ENCODE peak calls at places on chromosomes 5 and 9, in seven cellular contexts. One of them, this sample, is unnamed.
A peak's percentile ranks its signal among the peaks of the same experiment; 100 is the strongest.

GRCh38 chr9:18437315-18438200 is 36.4 kb upstream of the ADAMTSL1 start:
- DNase-seq in heart right ventricle: peak; percentile 47
- DNase-seq in CD4-positive, CD25-positive, alpha-beta regulatory T cell: no peak
- DNase-seq in Peyer's patch: no peak
- DNase-seq in left ventricle myocardium inferior: peak; percentile 48
- DNase-seq in adrenal gland: peak; percentile 78
- DNase-seq in H1: no peak
- DNase-seq in this sample: peak; percentile 95

GRCh38 chr5:97998946-97999345 is 774.5 kb upstream of the RGMB start:
- DNase-seq in CD4-positive, CD25-positive, alpha-beta regulatory T cell: no peak
- DNase-seq in Peyer's patch: no peak
- DNase-seq in left ventricle myocardium inferior: no peak
- DNase-seq in adrenal gland: no peak
- DNase-seq in heart right ventricle: no peak
- DNase-seq in H1: no peak
- DNase-seq in this sample: no peak

GRCh38 chr5:6721442-6721841 is 8.2 kb downstream of the TENT4A start:
- DNase-seq in adrenal gland: no peak
- DNase-seq in Peyer's patch: no peak
- DNase-seq in left ventricle myocardium inferior: peak; percentile 27
- DNase-seq in heart right ventricle: no peak
- DNase-seq in CD4-positive, CD25-positive, alpha-beta regulatory T cell: no peak
- DNase-seq in H1: no peak
- DNase-seq in this sample: peak; percentile 39

GRCh38 chr9:136328622-136329041 is 1.3 kb downstream of the GPSM1 start:
- DNase-seq in CD4-positive, CD25-positive, alpha-beta regulatory T cell: no peak
- DNase-seq in adrenal gland: no peak
- DNase-seq in left ventricle myocardium inferior: no peak
- DNase-seq in heart right ventricle: no peak
- DNase-seq in H1: no peak
- DNase-seq in Peyer's patch: no peak
- DNase-seq in this sample: peak; percentile 32

GRCh38 chr5:57209316-57210040 is 35.6 kb downstream of the GPBP1 start:
- DNase-seq in CD4-positive, CD25-positive, alpha-beta regulatory T cell: no peak
- DNase-seq in H1: peak; percentile 19
- DNase-seq in Peyer's patch: no peak
- DNase-seq in heart right ventricle: no peak
- DNase-seq in adrenal gland: no peak
- DNase-seq in left ventricle myocardium inferior: no peak
- DNase-seq in this sample: no peak

GRCh38 chr5:134594336-134594735 is 38.3 kb downstream of the SAR1B start:
- DNase-seq in H1: no peak
- DNase-seq in heart right ventricle: no peak
- DNase-seq in adrenal gland: peak; percentile 41
- DNase-seq in Peyer's patch: no peak
- DNase-seq in CD4-positive, CD25-positive, alpha-beta regulatory T cell: no peak
- DNase-seq in left ventricle myocardium inferior: no peak
- DNase-seq in this sample: no peak

GRCh38 chr9:17137576-17137975 is 2.7 kb downstream of the CNTLN start:
- DNase-seq in CD4-positive, CD25-positive, alpha-beta regulatory T cell: no peak
- DNase-seq in H1: no peak
- DNase-seq in adrenal gland: no peak
- DNase-seq in Peyer's patch: no peak
- DNase-seq in left ventricle myocardium inferior: no peak
- DNase-seq in heart right ventricle: no peak
- DNase-seq in this sample: no peak

GRCh38 chr9:96185518-96186156 is 116.3 kb downstream of the HSD17B3 start:
- DNase-seq in adrenal gland: no peak
- DNase-seq in left ventricle myocardium inferior: no peak
- DNase-seq in H1: no peak
- DNase-seq in CD4-positive, CD25-positive, alpha-beta regulatory T cell: no peak
- DNase-seq in heart right ventricle: no peak
- DNase-seq in Peyer's patch: no peak
- DNase-seq in this sample: no peak

GRCh38 chr9:16321461-16322119 is 548.9 kb downstream of the BNC2 start:
- DNase-seq in CD4-positive, CD25-positive, alpha-beta regulatory T cell: no peak
- DNase-seq in Peyer's patch: no peak
- DNase-seq in heart right ventricle: no peak
- DNase-seq in left ventricle myocardium inferior: no peak
- DNase-seq in H1: no peak
- DNase-seq in adrenal gland: peak; percentile 85
- DNase-seq in this sample: peak; percentile 99

GRCh38 chr9:107749787-107750444 is 260.3 kb upstream of the KLF4 start:
- DNase-seq in Peyer's patch: peak; percentile 35
- DNase-seq in CD4-positive, CD25-positive, alpha-beta regulatory T cell: no peak
- DNase-seq in adrenal gland: peak; percentile 95
- DNase-seq in H1: peak; percentile 53
- DNase-seq in heart right ventricle: peak; percentile 91
- DNase-seq in left ventricle myocardium inferior: peak; percentile 89
- DNase-seq in this sample: peak; percentile 97

GRCh38 chr5:151742870-151743294 is 15.5 kb downstream of the ATOX1 start:
- DNase-seq in CD4-positive, CD25-positive, alpha-beta regulatory T cell: no peak
- DNase-seq in adrenal gland: peak; percentile 46
- DNase-seq in heart right ventricle: peak; percentile 35
- DNase-seq in left ventricle myocardium inferior: peak; percentile 30
- DNase-seq in Peyer's patch: no peak
- DNase-seq in H1: peak; percentile 70
- DNase-seq in this sample: peak; percentile 71

DNA sequence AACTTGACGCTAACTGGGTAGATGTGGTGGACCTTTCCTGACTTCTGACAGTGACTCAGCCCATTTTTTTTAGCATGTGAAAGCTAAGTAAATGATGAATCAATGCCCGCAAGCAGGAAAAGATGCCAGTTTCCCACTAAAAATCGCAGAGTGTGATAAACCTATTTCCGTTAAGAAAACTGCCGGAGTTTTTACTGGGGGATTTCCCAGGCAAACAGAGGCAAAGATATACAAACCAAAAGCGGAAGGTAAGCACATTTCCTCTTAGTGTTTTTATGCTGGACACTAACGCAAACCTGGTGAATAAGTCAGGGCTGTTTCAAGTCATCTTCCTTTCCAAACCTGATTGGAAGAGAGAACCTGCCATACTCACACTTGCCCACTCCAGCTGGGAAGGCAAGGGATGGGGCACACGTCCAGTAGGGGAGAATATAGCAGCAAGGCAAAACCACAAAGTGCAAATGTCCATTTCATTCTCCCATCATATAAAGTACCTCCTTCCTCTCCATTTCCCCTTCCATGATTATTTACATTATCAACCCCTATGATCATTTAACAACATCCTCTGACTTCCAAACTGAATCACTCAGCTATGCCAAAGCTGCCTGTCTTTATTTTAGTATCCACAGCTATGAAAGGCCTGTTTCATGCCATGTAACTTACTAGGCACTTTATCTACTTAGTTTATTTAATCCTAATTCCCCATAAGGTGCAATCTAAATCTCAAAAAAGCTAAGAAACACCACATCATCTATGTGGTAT is 349.8 kb upstream of the RFX3 start:
- DNase-seq in left ventricle myocardium inferior: no peak
- DNase-seq in heart right ventricle: no peak
- DNase-seq in H1: no peak
- DNase-seq in Peyer's patch: no peak
- DNase-seq in adrenal gland: no peak
- DNase-seq in CD4-positive, CD25-positive, alpha-beta regulatory T cell: no peak
- DNase-seq in this sample: peak; percentile 72
- H3K4me3 ChIP-seq in left ventricle myocardium inferior: no peak overlapping the region
- H3K4me3 ChIP-seq in heart right ventricle: no peak overlapping the region
- H3K4me3 ChIP-seq in H1: no peak overlapping the region
- H3K4me3 ChIP-seq in Peyer's patch: no peak overlapping the region
- H3K4me3 ChIP-seq in adrenal gland: no peak overlapping the region
- H3K4me3 ChIP-seq in CD4-positive, CD25-positive, alpha-beta regulatory T cell: no peak overlapping the region
- H3K4me3 ChIP-seq in this sample: no peak overlapping the region

DNA sequence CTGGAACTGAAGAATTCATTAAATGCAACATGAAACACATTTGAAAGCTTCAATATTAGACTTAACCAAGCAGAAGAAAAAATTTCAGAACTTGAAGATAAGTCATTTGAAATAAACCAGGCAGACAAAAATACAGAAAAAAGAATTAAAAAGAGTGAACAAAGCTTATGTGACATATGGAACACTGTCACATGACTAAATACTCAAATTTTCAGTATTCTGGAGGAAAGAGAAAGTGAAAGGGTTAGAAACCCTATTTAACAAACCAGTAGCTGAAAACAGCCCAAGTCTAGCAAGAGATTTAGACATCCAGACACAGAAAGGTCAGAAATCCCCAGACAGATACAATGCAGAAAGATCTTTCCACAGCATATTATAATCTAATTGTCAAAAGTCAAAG is 37.1 kb upstream of the SH3TC2 start:
- DNase-seq in H1: no peak
- DNase-seq in left ventricle myocardium inferior: no peak
- DNase-seq in heart right ventricle: no peak
- DNase-seq in CD4-positive, CD25-positive, alpha-beta regulatory T cell: peak; percentile 18
- DNase-seq in adrenal gland: no peak
- DNase-seq in Peyer's patch: no peak
- DNase-seq in this sample: no peak
- H3K9me3 ChIP-seq in H1: no peaks in the 10 kb centered on the region
- H3K9me3 ChIP-seq in left ventricle myocardium inferior: peaks cover 63% of the 10 kb centered on the region
- H3K9me3 ChIP-seq in heart right ventricle: peaks cover 73% of the 10 kb centered on the region
- H3K9me3 ChIP-seq in CD4-positive, CD25-positive, alpha-beta regulatory T cell: peaks cover 24% of the 10 kb centered on the region
- H3K9me3 ChIP-seq in adrenal gland: no peaks in the 10 kb centered on the region
- H3K9me3 ChIP-seq in Peyer's patch: no peaks in the 10 kb centered on the region
- H3K9me3 ChIP-seq in this sample: peaks cover 35% of the 10 kb centered on the region

GRCh38 chr9:132743886-132744544 is 73.8 kb downstream of the GTF3C4 start:
- DNase-seq in Peyer's patch: no peak
- DNase-seq in CD4-positive, CD25-positive, alpha-beta regulatory T cell: no peak
- DNase-seq in adrenal gland: no peak
- DNase-seq in H1: no peak
- DNase-seq in left ventricle myocardium inferior: no peak
- DNase-seq in heart right ventricle: no peak
- DNase-seq in this sample: no peak

GRCh38 chr9:132745911-132746709 is 75.8 kb downstream of the GTF3C4 start:
- DNase-seq in Peyer's patch: no peak
- DNase-seq in heart right ventricle: no peak
- DNase-seq in CD4-positive, CD25-positive, alpha-beta regulatory T cell: no peak
- DNase-seq in H1: no peak
- DNase-seq in left ventricle myocardium inferior: no peak
- DNase-seq in adrenal gland: no peak
- DNase-seq in this sample: no peak

GRCh38 chr9:132748450-132748849 is 78.2 kb downstream of the GTF3C4 start:
- DNase-seq in heart right ventricle: no peak
- DNase-seq in adrenal gland: no peak
- DNase-seq in Peyer's patch: no peak
- DNase-seq in CD4-positive, CD25-positive, alpha-beta regulatory T cell: no peak
- DNase-seq in H1: no peak
- DNase-seq in left ventricle myocardium inferior: no peak
- DNase-seq in this sample: no peak

GRCh38 chr9:132742821-132743311 is 72.6 kb downstream of the GTF3C4 start:
- DNase-seq in heart right ventricle: no peak
- DNase-seq in H1: no peak
- DNase-seq in left ventricle myocardium inferior: no peak
- DNase-seq in Peyer's patch: no peak
- DNase-seq in adrenal gland: no peak
- DNase-seq in CD4-positive, CD25-positive, alpha-beta regulatory T cell: no peak
- DNase-seq in this sample: no peak

GRCh38 chr9:132744881-132745761 is 74.9 kb downstream of the GTF3C4 start:
- DNase-seq in adrenal gland: no peak
- DNase-seq in heart right ventricle: no peak
- DNase-seq in Peyer's patch: no peak
- DNase-seq in CD4-positive, CD25-positive, alpha-beta regulatory T cell: no peak
- DNase-seq in H1: no peak
- DNase-seq in left ventricle myocardium inferior: no peak
- DNase-seq in this sample: no peak
- H3K27me3 ChIP-seq in adrenal gland: peaks cover 16% of the 10 kb centered on the region
- H3K27me3 ChIP-seq in heart right ventricle: no peaks in the 10 kb centered on the region
- H3K27me3 ChIP-seq in Peyer's patch: peaks cover 8% of the 10 kb centered on the region
- H3K27me3 ChIP-seq in CD4-positive, CD25-positive, alpha-beta regulatory T cell: peaks cover 10% of the 10 kb centered on the region
- H3K27me3 ChIP-seq in H1: peaks cover 46% of the 10 kb centered on the region
- H3K27me3 ChIP-seq in left ventricle myocardium inferior: peaks cover 64% of the 10 kb centered on the region
- H3K27me3 ChIP-seq in this sample: no peaks in the 10 kb centered on the region

DNA sequence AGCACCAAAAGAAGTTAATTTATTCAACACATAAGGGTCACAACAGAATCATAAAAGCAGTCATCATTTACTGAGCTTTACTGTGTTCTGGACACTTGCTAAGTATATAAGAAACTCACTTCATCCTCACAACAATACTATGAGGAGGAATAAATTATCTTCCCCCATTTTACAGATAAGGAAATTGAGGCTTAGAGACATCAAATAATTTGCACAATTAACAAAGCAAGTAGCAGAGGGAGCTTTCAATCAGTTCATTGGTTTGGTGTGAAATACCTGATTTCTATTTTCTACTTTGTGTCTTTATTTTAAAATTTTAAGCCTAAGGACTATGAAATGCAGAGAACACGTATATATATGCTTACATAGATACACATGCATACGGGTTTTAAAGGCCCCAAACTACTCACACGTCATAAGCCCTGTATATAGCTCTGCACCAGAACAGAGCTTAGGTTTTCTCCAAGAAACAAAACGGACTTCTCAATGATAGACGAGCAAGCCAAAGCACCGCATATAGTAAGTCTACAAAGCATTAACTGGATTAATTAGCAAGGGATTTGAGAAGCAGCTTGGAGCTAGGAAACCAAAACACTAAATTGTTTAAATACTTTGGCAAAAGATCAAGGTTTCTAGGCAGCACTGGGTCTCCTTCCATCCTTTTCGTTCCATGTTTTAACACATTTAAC is 95.6 kb downstream of the DENND1A start:
- DNase-seq in left ventricle myocardium inferior: no peak
- DNase-seq in heart right ventricle: no peak
- DNase-seq in H1: no peak
- DNase-seq in CD4-positive, CD25-positive, alpha-beta regulatory T cell: no peak
- DNase-seq in adrenal gland: no peak
- DNase-seq in Peyer's patch: no peak
- DNase-seq in this sample: no peak
- H3K4me3 ChIP-seq in left ventricle myocardium inferior: peak overlapping the region; percentile 42
- H3K4me3 ChIP-seq in heart right ventricle: no peak overlapping the region
- H3K4me3 ChIP-seq in H1: no peak overlapping the region
- H3K4me3 ChIP-seq in CD4-positive, CD25-positive, alpha-beta regulatory T cell: no peak overlapping the region
- H3K4me3 ChIP-seq in adrenal gland: peak overlapping the region; percentile 10
- H3K4me3 ChIP-seq in Peyer's patch: no peak overlapping the region
- H3K4me3 ChIP-seq in this sample: no peak overlapping the region

GRCh38 chr5:18551716-18552115 is 917.5 kb downstream of the TAF11L14 start:
- DNase-seq in heart right ventricle: no peak
- DNase-seq in Peyer's patch: no peak
- DNase-seq in left ventricle myocardium inferior: no peak
- DNase-seq in CD4-positive, CD25-positive, alpha-beta regulatory T cell: no peak
- DNase-seq in H1: no peak
- DNase-seq in adrenal gland: no peak
- DNase-seq in this sample: no peak
- H3K9me3 ChIP-seq in heart right ventricle: peaks cover 55% of the 10 kb centered on the region
- H3K9me3 ChIP-seq in Peyer's patch: no peaks in the 10 kb centered on the region
- H3K9me3 ChIP-seq in left ventricle myocardium inferior: peaks cover 51% of the 10 kb centered on the region
- H3K9me3 ChIP-seq in CD4-positive, CD25-positive, alpha-beta regulatory T cell: no peaks in the 10 kb centered on the region
- H3K9me3 ChIP-seq in H1: peaks cover 17% of the 10 kb centered on the region
- H3K9me3 ChIP-seq in adrenal gland: no peaks in the 10 kb centered on the region
- H3K9me3 ChIP-seq in this sample: peaks cover 16% of the 10 kb centered on the region

DNA sequence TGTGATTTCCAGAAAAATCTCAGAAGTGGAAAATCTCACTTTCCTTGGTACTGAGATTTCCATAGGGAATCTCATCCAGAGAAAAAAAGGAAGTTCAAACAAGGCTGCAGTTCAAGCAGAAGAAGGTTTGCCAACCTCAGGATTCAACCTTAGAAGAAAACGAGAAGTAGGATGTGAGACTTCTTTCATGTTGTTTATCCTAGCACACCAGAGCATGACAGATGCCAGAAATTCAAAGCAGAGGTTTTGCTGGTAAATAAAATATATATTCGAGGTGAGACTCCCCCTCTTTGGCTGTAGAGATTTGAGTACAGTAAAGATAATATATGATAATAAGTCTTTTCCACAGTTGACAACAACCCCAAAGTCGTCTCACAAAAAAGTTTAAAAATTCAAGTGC is 116.9 kb upstream of the SMC2 start:
- DNase-seq in heart right ventricle: no peak
- DNase-seq in CD4-positive, CD25-positive, alpha-beta regulatory T cell: no peak
- DNase-seq in adrenal gland: no peak
- DNase-seq in Peyer's patch: no peak
- DNase-seq in H1: no peak
- DNase-seq in left ventricle myocardium inferior: no peak
- DNase-seq in this sample: no peak
- H3K27me3 ChIP-seq in heart right ventricle: no peaks in the 10 kb centered on the region
- H3K27me3 ChIP-seq in CD4-positive, CD25-positive, alpha-beta regulatory T cell: no peaks in the 10 kb centered on the region
- H3K27me3 ChIP-seq in adrenal gland: no peaks in the 10 kb centered on the region
- H3K27me3 ChIP-seq in Peyer's patch: no peaks in the 10 kb centered on the region
- H3K27me3 ChIP-seq in H1: no peaks in the 10 kb centered on the region
- H3K27me3 ChIP-seq in left ventricle myocardium inferior: no peaks in the 10 kb centered on the region
- H3K27me3 ChIP-seq in this sample: no peaks in the 10 kb centered on the region